ENCODE peak calls at places on chromosomes 2 and 18, in five cellular contexts. G is choroid plexus epithelial cell, S is NCI-H524, K is HuH-7.5, O is progenitor cell of endocrine pancreas. T is an unnamed sample.

GRCh38 chr2:51813245-51813644 is 781.3 kb upstream of the NRXN1 start:
- DNase-seq in K (no peak), G (peak), S (no peak), O (no peak), T (peak)

GRCh38 chr2:70516596-70516995 is 37.0 kb downstream of the TGFA start:
- DNase-seq in S (no peak), G (no peak), O (no peak), K (no peak), T (no peak)

GRCh38 chr2:143581134-143581533 is 451.9 kb downstream of the ARHGAP15 start:
- DNase-seq in O (no peak), G (no peak), S (no peak), K (no peak), T (no peak)

GRCh38 chr2:73112026-73112912 is 479 bp downstream of the RAB11FIP5 start:
- DNase-seq in S (no peak), G (peak), K (peak), O (no peak), T (peak)

GRCh38 chr2:107681946-107682345 is 144.7 kb upstream of the RGPD4 start:
- DNase-seq in K (no peak), G (peak), S (no peak), O (no peak), T (no peak)

GRCh38 chr2:158725496-158725895 is 69.6 kb upstream of the DAPL1 start:
- DNase-seq in S (peak), K (no peak), O (no peak), G (peak), T (no peak)

GRCh38 chr18:11310476-11311086 is 161.2 kb upstream of the PIEZO2 start:
- DNase-seq in O (peak), S (no peak), K (peak), G (peak), T (peak)

GRCh38 chr2:111121028-111121872 is 536 bp downstream of the BCL2L11 start:
- DNase-seq in S (peak), G (peak), O (peak), K (peak), T (peak)

GRCh38 chr2:142131016-142131714 is at the start of gene LRP1B:
- DNase-seq in K (peak), G (peak), O (peak), S (peak), T (peak)

GRCh38 chr2:196437626-196438025 is 201.9 kb upstream of the CCDC150 start:
- DNase-seq in G (no peak), O (no peak), S (no peak), K (no peak), T (no peak)

GRCh38 chr2:30400151-30400954 is 46.7 kb upstream of the LCLAT1 start:
- DNase-seq in O (no peak), K (no peak), S (no peak), G (no peak), T (no peak)

GRCh38 chr2:235908826-235909225 is 259.4 kb downstream of the GBX2 start:
- DNase-seq in S (peak), K (no peak), G (no peak), O (no peak), T (no peak)

GRCh38 chr18:74388227-74388626 is 68.9 kb downstream of the DIPK1C start:
- DNase-seq in O (no peak), S (no peak), G (no peak), K (no peak), T (no peak)

GRCh38 chr2:71611781-71612545 is 158.6 kb downstream of the DYSF start:
- DNase-seq in O (no peak), K (no peak), G (no peak), S (no peak), T (no peak)

GRCh38 chr2:239671916-239672849 is 271.4 kb upstream of the HDAC4 start:
- DNase-seq in O (no peak), S (no peak), G (no peak), K (no peak), T (no peak)

GRCh38 chr2:135638825-135639224 is 102.8 kb upstream of the UBXN4 start:
- DNase-seq in K (no peak), G (peak), O (no peak), S (no peak), T (no peak)

GRCh38 chr2:20578895-20579825 is 71.7 kb downstream of the HS1BP3 start:
- DNase-seq in O (no peak), S (no peak), K (peak), G (peak), T (peak)

GRCh38 chr2:101307950-101308431 is 510 bp downstream of the RNF149 start:
- DNase-seq in G (peak), O (peak), K (no peak), S (no peak), T (peak)

GRCh38 chr2:234496442-234496834 is 443 bp downstream of the ARL4C start:
- DNase-seq in S (no peak), K (peak), O (peak), G (peak), T (no peak)

GRCh38 chr2:7035884-7036283 is 118.7 kb downstream of the RNF144A start:
- DNase-seq in O (no peak), S (no peak), K (no peak), G (no peak), T (no peak)

GRCh38 chr2:586518-587370 is 90.5 kb downstream of the TMEM18 start:
- DNase-seq in K (no peak), O (no peak), G (no peak), S (no peak), T (no peak)

T was measured in mesenchymal stem cell.